ENCODE peak calls at places on chromosomes 6 and 20, in six cellular contexts. One of them, this sample, is unnamed.
A peak's percentile ranks its signal among the peaks of the same experiment; 100 is the strongest.

GRCh38 chr20:57251344-57251743 is 15.1 kb downstream of the BMP7 start:
- DNase-seq in spleen: no peak
- DNase-seq in stimulated activated CD4-positive, alpha-beta T cell treated with anti-CD3 and anti-CD28 coated beads, Interleukin-1b, Interleukin-23, amount 100 ng/mL, for 24 hours: no peak
- DNase-seq in T1000: no peak
- DNase-seq in endothelial cell of umbilical vein: no peak
- DNase-seq in Karpas-422: no peak
- DNase-seq in this sample: no peak

GRCh38 chr20:39326050-39326449 is 363.9 kb downstream of the DHX35 start:
- DNase-seq in endothelial cell of umbilical vein: no peak
- DNase-seq in stimulated activated CD4-positive, alpha-beta T cell treated with anti-CD3 and anti-CD28 coated beads, Interleukin-1b, Interleukin-23, amount 100 ng/mL, for 24 hours: no peak
- DNase-seq in T1000: no peak
- DNase-seq in spleen: no peak
- DNase-seq in Karpas-422: no peak
- DNase-seq in this sample: no peak

GRCh38 chr20:51354769-51355319 is 187.7 kb downstream of the NFATC2 start:
- DNase-seq in Karpas-422: no peak
- DNase-seq in spleen: peak; percentile 63
- DNase-seq in endothelial cell of umbilical vein: peak; percentile 56
- DNase-seq in stimulated activated CD4-positive, alpha-beta T cell treated with anti-CD3 and anti-CD28 coated beads, Interleukin-1b, Interleukin-23, amount 100 ng/mL, for 24 hours: no peak
- DNase-seq in T1000: peak; percentile 84
- DNase-seq in this sample: no peak

GRCh38 chr6:169529931-169530761 is 171.7 kb downstream of the WDR27 start:
- DNase-seq in stimulated activated CD4-positive, alpha-beta T cell treated with anti-CD3 and anti-CD28 coated beads, Interleukin-1b, Interleukin-23, amount 100 ng/mL, for 24 hours: no peak
- DNase-seq in endothelial cell of umbilical vein: no peak
- DNase-seq in spleen: no peak
- DNase-seq in Karpas-422: no peak
- DNase-seq in T1000: no peak
- DNase-seq in this sample: no peak

GRCh38 chr20:3614509-3614908 is 48.7 kb downstream of the GFRA4 start:
- DNase-seq in Karpas-422: peak; percentile 57
- DNase-seq in T1000: no peak
- DNase-seq in spleen: no peak
- DNase-seq in endothelial cell of umbilical vein: no peak
- DNase-seq in stimulated activated CD4-positive, alpha-beta T cell treated with anti-CD3 and anti-CD28 coated beads, Interleukin-1b, Interleukin-23, amount 100 ng/mL, for 24 hours: no peak
- DNase-seq in this sample: no peak

GRCh38 chr20:50459124-50459918 is 50.9 kb upstream of the PTPN1 start:
- DNase-seq in stimulated activated CD4-positive, alpha-beta T cell treated with anti-CD3 and anti-CD28 coated beads, Interleukin-1b, Interleukin-23, amount 100 ng/mL, for 24 hours: no peak
- DNase-seq in T1000: no peak
- DNase-seq in Karpas-422: no peak
- DNase-seq in endothelial cell of umbilical vein: no peak
- DNase-seq in spleen: no peak
- DNase-seq in this sample: no peak

GRCh38 chr6:36755435-36756348 is 58.1 kb downstream of the RAB44 start:
- DNase-seq in endothelial cell of umbilical vein: peak; percentile 94
- DNase-seq in spleen: no peak
- DNase-seq in Karpas-422: no peak
- DNase-seq in stimulated activated CD4-positive, alpha-beta T cell treated with anti-CD3 and anti-CD28 coated beads, Interleukin-1b, Interleukin-23, amount 100 ng/mL, for 24 hours: peak; percentile 31
- DNase-seq in T1000: no peak
- DNase-seq in this sample: peak; percentile 65

GRCh38 chr6:38283734-38284362 is 355.9 kb downstream of the BTBD9 start:
- DNase-seq in endothelial cell of umbilical vein: peak; percentile 75
- DNase-seq in spleen: no peak
- DNase-seq in stimulated activated CD4-positive, alpha-beta T cell treated with anti-CD3 and anti-CD28 coated beads, Interleukin-1b, Interleukin-23, amount 100 ng/mL, for 24 hours: no peak
- DNase-seq in Karpas-422: no peak
- DNase-seq in T1000: no peak
- DNase-seq in this sample: no peak

GRCh38 chr20:62697468-62697912 is 11.1 kb upstream of the NTSR1 start:
- DNase-seq in spleen: no peak
- DNase-seq in endothelial cell of umbilical vein: no peak
- DNase-seq in Karpas-422: no peak
- DNase-seq in stimulated activated CD4-positive, alpha-beta T cell treated with anti-CD3 and anti-CD28 coated beads, Interleukin-1b, Interleukin-23, amount 100 ng/mL, for 24 hours: no peak
- DNase-seq in T1000: no peak
- DNase-seq in this sample: no peak

GRCh38 chr6:43171284-43172126 is 436 bp downstream of the SRF start:
- DNase-seq in stimulated activated CD4-positive, alpha-beta T cell treated with anti-CD3 and anti-CD28 coated beads, Interleukin-1b, Interleukin-23, amount 100 ng/mL, for 24 hours: no peak
- DNase-seq in Karpas-422: peak; percentile 70
- DNase-seq in spleen: no peak
- DNase-seq in T1000: no peak
- DNase-seq in endothelial cell of umbilical vein: peak; percentile 44
- DNase-seq in this sample: no peak

GRCh38 chr20:38190936-38191371 is 25.9 kb upstream of the TGM2 start:
- DNase-seq in spleen: no peak
- DNase-seq in Karpas-422: no peak
- DNase-seq in stimulated activated CD4-positive, alpha-beta T cell treated with anti-CD3 and anti-CD28 coated beads, Interleukin-1b, Interleukin-23, amount 100 ng/mL, for 24 hours: no peak
- DNase-seq in T1000: no peak
- DNase-seq in endothelial cell of umbilical vein: no peak
- DNase-seq in this sample: no peak

GRCh38 chr20:5127204-5127858 is 523 bp downstream of the CDS2 start:
- DNase-seq in stimulated activated CD4-positive, alpha-beta T cell treated with anti-CD3 and anti-CD28 coated beads, Interleukin-1b, Interleukin-23, amount 100 ng/mL, for 24 hours: no peak
- DNase-seq in T1000: peak; percentile 28
- DNase-seq in spleen: peak; percentile 91
- DNase-seq in Karpas-422: peak; percentile 94
- DNase-seq in endothelial cell of umbilical vein: peak; percentile 56
- DNase-seq in this sample: peak; percentile 53

GRCh38 chr20:54047741-54048140 is 22.7 kb downstream of the BCAS1 start:
- DNase-seq in T1000: no peak
- DNase-seq in Karpas-422: no peak
- DNase-seq in endothelial cell of umbilical vein: no peak
- DNase-seq in stimulated activated CD4-positive, alpha-beta T cell treated with anti-CD3 and anti-CD28 coated beads, Interleukin-1b, Interleukin-23, amount 100 ng/mL, for 24 hours: no peak
- DNase-seq in spleen: no peak
- DNase-seq in this sample: no peak

GRCh38 chr20:20261159-20261558 is 106.7 kb upstream of the INSM1 start:
- DNase-seq in Karpas-422: peak; percentile 70
- DNase-seq in stimulated activated CD4-positive, alpha-beta T cell treated with anti-CD3 and anti-CD28 coated beads, Interleukin-1b, Interleukin-23, amount 100 ng/mL, for 24 hours: no peak
- DNase-seq in spleen: no peak
- DNase-seq in endothelial cell of umbilical vein: no peak
- DNase-seq in T1000: no peak
- DNase-seq in this sample: no peak

GRCh38 chr6:158999154-158999668 is 791 bp downstream of the RSPH3 start:
- DNase-seq in spleen: no peak
- DNase-seq in Karpas-422: no peak
- DNase-seq in stimulated activated CD4-positive, alpha-beta T cell treated with anti-CD3 and anti-CD28 coated beads, Interleukin-1b, Interleukin-23, amount 100 ng/mL, for 24 hours: no peak
- DNase-seq in T1000: no peak
- DNase-seq in endothelial cell of umbilical vein: peak; percentile 21
- DNase-seq in this sample: no peak

GRCh38 chr6:130382872-130383490 is 17.2 kb downstream of the TMEM200A start:
- DNase-seq in stimulated activated CD4-positive, alpha-beta T cell treated with anti-CD3 and anti-CD28 coated beads, Interleukin-1b, Interleukin-23, amount 100 ng/mL, for 24 hours: no peak
- DNase-seq in Karpas-422: no peak
- DNase-seq in spleen: no peak
- DNase-seq in endothelial cell of umbilical vein: no peak
- DNase-seq in T1000: no peak
- DNase-seq in this sample: no peak

GRCh38 chr6:155690820-155691219 is 235.2 kb upstream of the NOX3 start:
- DNase-seq in spleen: no peak
- DNase-seq in Karpas-422: no peak
- DNase-seq in T1000: no peak
- DNase-seq in endothelial cell of umbilical vein: no peak
- DNase-seq in stimulated activated CD4-positive, alpha-beta T cell treated with anti-CD3 and anti-CD28 coated beads, Interleukin-1b, Interleukin-23, amount 100 ng/mL, for 24 hours: no peak
- DNase-seq in this sample: no peak

GRCh38 chr6:41589636-41590622 is 43.7 kb downstream of the FOXP4 start:
- DNase-seq in Karpas-422: no peak
- DNase-seq in spleen: no peak
- DNase-seq in T1000: no peak
- DNase-seq in endothelial cell of umbilical vein: no peak
- DNase-seq in stimulated activated CD4-positive, alpha-beta T cell treated with anti-CD3 and anti-CD28 coated beads, Interleukin-1b, Interleukin-23, amount 100 ng/mL, for 24 hours: no peak
- DNase-seq in this sample: no peak

GRCh38 chr6:159959976-159960384 is 8.9 kb upstream of the IGF2R start:
- DNase-seq in spleen: no peak
- DNase-seq in stimulated activated CD4-positive, alpha-beta T cell treated with anti-CD3 and anti-CD28 coated beads, Interleukin-1b, Interleukin-23, amount 100 ng/mL, for 24 hours: no peak
- DNase-seq in T1000: no peak
- DNase-seq in Karpas-422: no peak
- DNase-seq in endothelial cell of umbilical vein: no peak
- DNase-seq in this sample: no peak

GRCh38 chr6:117078624-117079023 is 186.7 kb upstream of the VGLL2 start:
- DNase-seq in stimulated activated CD4-positive, alpha-beta T cell treated with anti-CD3 and anti-CD28 coated beads, Interleukin-1b, Interleukin-23, amount 100 ng/mL, for 24 hours: no peak
- DNase-seq in endothelial cell of umbilical vein: no peak
- DNase-seq in Karpas-422: no peak
- DNase-seq in spleen: no peak
- DNase-seq in T1000: no peak
- DNase-seq in this sample: no peak

GRCh38 chr6:156779206-156780116 is 2.3 kb downstream of the ARID1B start:
- DNase-seq in spleen: peak; percentile 89
- DNase-seq in endothelial cell of umbilical vein: peak; percentile 34
- DNase-seq in T1000: peak; percentile 3
- DNase-seq in Karpas-422: peak; percentile 78
- DNase-seq in stimulated activated CD4-positive, alpha-beta T cell treated with anti-CD3 and anti-CD28 coated beads, Interleukin-1b, Interleukin-23, amount 100 ng/mL, for 24 hours: no peak
- DNase-seq in this sample: no peak

GRCh38 chr20:50374541-50375078 is 135.6 kb upstream of the PTPN1 start:
- DNase-seq in endothelial cell of umbilical vein: no peak
- DNase-seq in spleen: no peak
- DNase-seq in T1000: no peak
- DNase-seq in stimulated activated CD4-positive, alpha-beta T cell treated with anti-CD3 and anti-CD28 coated beads, Interleukin-1b, Interleukin-23, amount 100 ng/mL, for 24 hours: no peak
- DNase-seq in Karpas-422: no peak
- DNase-seq in this sample: no peak

GRCh38 chr6:32700391-32701040 is 34.1 kb upstream of the HLA-DQB1 start:
- DNase-seq in endothelial cell of umbilical vein: peak; percentile 67
- DNase-seq in T1000: no peak
- DNase-seq in stimulated activated CD4-positive, alpha-beta T cell treated with anti-CD3 and anti-CD28 coated beads, Interleukin-1b, Interleukin-23, amount 100 ng/mL, for 24 hours: no peak
- DNase-seq in Karpas-422: peak; percentile 78
- DNase-seq in spleen: no peak
- DNase-seq in this sample: peak; percentile 6

GRCh38 chr20:22922987-22923386 is 112.1 kb upstream of the SSTR4 start:
- DNase-seq in Karpas-422: no peak
- DNase-seq in spleen: no peak
- DNase-seq in stimulated activated CD4-positive, alpha-beta T cell treated with anti-CD3 and anti-CD28 coated beads, Interleukin-1b, Interleukin-23, amount 100 ng/mL, for 24 hours: no peak
- DNase-seq in endothelial cell of umbilical vein: no peak
- DNase-seq in T1000: no peak
- DNase-seq in this sample: no peak